ENCODE peak calls at places on chromosomes 12 and 14, in nine cellular contexts. G is sigmoid colon; Z is HFFc6; A is CD8-positive, alpha-beta T cell; Y is activated CD4-positive, alpha-beta T cell treated with anti-CD3 and anti-CD28 coated beads, Interleukin-2, amount 50 U/mL, for 24 hours; S is endothelial cell; U is A549; V is GM23338; J is frontal cortex. X is an unnamed sample.

GRCh38 chr12:57620245-57620935 is 9.2 kb downstream of the ARHGEF25 start:
- DNase-seq in G (no peak), Z (no peak), A (no peak), Y (no peak), S (no peak), U (no peak), V (no peak), J (no peak), X (no peak)

GRCh38 chr14:74085047-74085637 is 386 bp downstream of the LIN52 start:
- DNase-seq in G (no peak), Z (peak), A (no peak), Y (peak), S (no peak), U (peak), V (peak), J (no peak), X (no peak)

GRCh38 chr12:113194971-113195391 is 9.5 kb downstream of the RITA1 start:
- DNase-seq in G (no peak), Z (peak), A (no peak), Y (no peak), S (no peak), U (no peak), V (no peak), J (no peak), X (no peak)

GRCh38 chr12:116346751-116347150 is 69.3 kb upstream of the MED13L start:
- DNase-seq in G (no peak), Z (peak), A (no peak), Y (no peak), S (no peak), U (peak), V (no peak), J (no peak), X (no peak)

GRCh38 chr14:98189077-98189476 is 1082.9 kb downstream of the BCL11B start:
- DNase-seq in G (no peak), Z (no peak), A (no peak), Y (no peak), S (no peak), U (no peak), V (no peak), J (no peak), X (no peak)

GRCh38 chr14:52551696-52552062 is 626 bp downstream of the TXNDC16 start:
- DNase-seq in G (no peak), Z (peak), A (no peak), Y (no peak), S (no peak), U (no peak), V (no peak), J (no peak), X (no peak)

GRCh38 chr12:4992881-4993280 is 50.8 kb upstream of the KCNA5 start:
- DNase-seq in G (no peak), Z (no peak), A (no peak), Y (no peak), S (no peak), U (no peak), V (no peak), J (no peak), X (no peak)

GRCh38 chr14:36505193-36505815 is 14.7 kb downstream of the NKX2-1 start:
- DNase-seq in G (no peak), Z (no peak), A (no peak), Y (no peak), S (no peak), U (no peak), V (peak), J (peak), X (no peak)

GRCh38 chr14:104341532-104342434 is 203.4 kb downstream of the KIF26A start:
- DNase-seq in G (peak), Z (no peak), A (no peak), Y (no peak), S (peak), U (peak), V (peak), J (no peak), X (peak)

GRCh38 chr12:96190403-96191170 is 3.6 kb upstream of the ELK3 start:
- DNase-seq in G (no peak), Z (peak), A (no peak), Y (no peak), S (no peak), U (no peak), V (no peak), J (no peak), X (no peak)

GRCh38 chr12:100326208-100326607 is 30.7 kb upstream of the SLC17A8 start:
- DNase-seq in G (no peak), Z (no peak), A (no peak), Y (no peak), S (no peak), U (no peak), V (no peak), J (no peak), X (no peak)